ENCODE peak calls at places on chromosome 19, in ten cellular contexts. V is activated T-helper 2 cell treated with anti-CD3 and anti-CD28 coated beads, Interferon-gamma antibody, Interleukin-2, Interleukin-4, amounts not matched to agents 10 μg/mL and 5 μg/mL and 100 μg/mL, durations not matched to agents 14 hours and 24 hours and 36 hours; K is activated T-cell treated with anti-CD3 and anti-CD28 coated beads, Interleukin-2, amount 50 U/mL, for 4 hours; F is sigmoid colon; E is GM20000; G is stimulated activated CD4-positive, alpha-beta T cell treated with anti-CD3 and anti-CD28 coated beads, Interleukin-1b, Interleukin-23, amount 100 ng/mL, for 4 hours; H is T-helper 1 cell; M is GM18507; O is activated gamma-delta T cell treated with Interleukin-2 at 50 U/mL for 16 hours; X is gastrocnemius medialis. P is an unnamed sample.

GRCh38 chr19:1655131-1655981 is 2.9 kb upstream of the TCF3 start:
- DNase-seq in K (no peak), E (no peak), H (no peak), F (no peak), G (no peak), O (no peak), V (no peak), X (no peak), M (no peak), P (no peak)

GRCh38 chr19:47826800-47827199 is 5.1 kb downstream of the CRX start:
- DNase-seq in V (no peak), O (no peak), M (no peak), H (no peak), F (no peak), K (no peak), E (no peak), G (no peak), X (no peak), P (no peak)

GRCh38 chr19:46402725-46403124 is 10.6 kb downstream of the CCDC8 start:
- DNase-seq in V (no peak), F (peak; percentile 40), X (no peak), O (no peak), G (no peak), H (no peak), M (no peak), K (no peak), E (no peak), P (no peak)

GRCh38 chr19:13887529-13887928 is 10.6 kb downstream of the NANOS3 start:
- DNase-seq in G (no peak), O (peak; percentile 15), H (no peak), F (no peak), V (no peak), E (no peak), X (no peak), M (no peak), K (no peak), P (no peak)

GRCh38 chr19:7652061-7652641 is 15.2 kb downstream of the STXBP2 start:
- DNase-seq in E (peak; percentile 90), G (peak; percentile 83), M (peak; percentile 73), F (peak; percentile 90), X (peak; percentile 74), H (peak; percentile 85), K (peak; percentile 86), V (peak; percentile 79), O (peak; percentile 89), P (peak; percentile 84)

GRCh38 chr19:33727331-33728028 is 69.2 kb upstream of the KCTD15 start:
- DNase-seq in K (no peak), O (no peak), F (no peak), V (no peak), H (no peak), E (no peak), G (no peak), M (no peak), X (no peak), P (no peak)

GRCh38 chr19:6318772-6319171 is 14.6 kb downstream of the ACER1 start:
- DNase-seq in G (no peak), E (no peak), F (no peak), O (no peak), M (no peak), H (no peak), K (no peak), V (no peak), X (no peak), P (no peak)

GRCh38 chr19:8302357-8302691 is 5.8 kb downstream of the CD320 start:
- DNase-seq in V (no peak), G (no peak), X (no peak), M (no peak), E (no peak), F (peak; percentile 65), O (peak; percentile 3), H (no peak), K (no peak), P (no peak)

GRCh38 chr19:45601524-45602522 is at the start of gene GPR4:
- DNase-seq in E (peak; percentile 32), G (no peak), F (no peak), K (no peak), X (no peak), M (no peak), V (no peak), H (no peak), O (no peak), P (no peak)

GRCh38 chr19:46279177-46279576 is 17.7 kb upstream of the HIF3A start:
- DNase-seq in X (no peak), V (no peak), G (no peak), K (no peak), H (no peak), E (no peak), F (no peak), O (no peak), M (no peak), P (no peak)

GRCh38 chr19:31718898-31719297 is 369.7 kb upstream of the TSHZ3 start:
- DNase-seq in E (no peak), V (no peak), O (no peak), M (no peak), X (no peak), K (no peak), G (no peak), F (no peak), H (no peak), P (no peak)

GRCh38 chr19:17797397-17798201 is 2.7 kb downstream of the B3GNT3 start:
- DNase-seq in G (no peak), K (peak; percentile 36), E (no peak), X (no peak), H (no peak), O (no peak), V (no peak), F (no peak), M (no peak), P (peak; percentile 56)

GRCh38 chr19:29523568-29523967 is 2.2 kb upstream of the VSTM2B start:
- DNase-seq in X (no peak), V (no peak), O (no peak), H (no peak), M (no peak), F (no peak), G (no peak), E (no peak), K (no peak), P (no peak)

GRCh38 chr19:35673121-35673804 is 6.9 kb downstream of the UPK1A start:
- DNase-seq in M (peak; percentile 32), G (peak; percentile 12), V (peak; percentile 43), X (no peak), F (peak; percentile 64), O (peak; percentile 21), H (peak; percentile 74), E (peak; percentile 79), K (peak; percentile 21), P (peak; percentile 22)

GRCh38 chr19:30116984-30117555 is 175.0 kb downstream of the URI1 start:
- DNase-seq in V (no peak), X (no peak), O (no peak), M (no peak), E (no peak), G (no peak), H (no peak), F (peak; percentile 48), K (no peak), P (no peak)

GRCh38 chr19:51138549-51138979 is 3.5 kb upstream of the SIGLEC7 start:
- DNase-seq in X (peak; percentile 25), M (no peak), G (no peak), E (no peak), F (peak; percentile 73), O (no peak), K (no peak), H (no peak), V (no peak), P (no peak)

GRCh38 chr19:6644796-6645195 is 25.2 kb downstream of the TNFSF14 start:
- DNase-seq in H (no peak), K (no peak), V (no peak), G (no peak), E (no peak), M (no peak), O (no peak), X (no peak), F (no peak), P (no peak)

GRCh38 chr19:1553415-1553814 is 14.7 kb downstream of the MEX3D start:
- DNase-seq in V (no peak), H (no peak), G (no peak), E (no peak), X (no peak), M (no peak), K (no peak), O (no peak), F (no peak), P (no peak)

P was measured in activated CD4-positive, alpha-beta T cell treated with anti-CD3 and anti-CD28 coated beads, Interleukin-2, amount 50 U/mL, for 4 hours.